ENCODE peak calls at places on chromosome 16, in four cellular contexts. X is RWPE1, M is GM10248, Q is iPS DF 19.7. Z is an unnamed sample.

GRCh38 chr16:3401719-3402397 is 843 bp downstream of the ZNF174 start:
- DNase-seq in X (peak), Q (no peak), M (peak), Z (no peak)

GRCh38 chr16:87198328-87198731 is 118.9 kb downstream of the C16orf95 start:
- DNase-seq in Q (no peak), M (no peak), X (no peak), Z (no peak)

GRCh38 chr16:46862555-46863447 is 21.4 kb upstream of the GPT2 start:
- DNase-seq in X (no peak), Q (no peak), M (no peak), Z (no peak)

GRCh38 chr16:57799619-57800212 is 2.6 kb downstream of the KIFC3 start:
- DNase-seq in Q (no peak), M (no peak), X (no peak), Z (no peak)

GRCh38 chr16:10521681-10522274 is 58.6 kb downstream of the EMP2 start:
- DNase-seq in M (peak), Q (no peak), X (peak), Z (no peak)

GRCh38 chr16:2952679-2953078 is 11.4 kb upstream of the KREMEN2 start:
- DNase-seq in Q (no peak), M (no peak), X (no peak), Z (no peak)

GRCh38 chr16:2686912-2687507 is 4.7 kb downstream of the KCTD5 start:
- DNase-seq in Q (no peak), X (no peak), M (peak), Z (no peak)

GRCh38 chr16:79776243-79776884 is 175.8 kb upstream of the MAF start:
- DNase-seq in M (no peak), X (no peak), Q (peak), Z (no peak)

GRCh38 chr16:23433261-23433920 is 19.6 kb downstream of the COG7 start:
- DNase-seq in M (no peak), X (no peak), Q (no peak), Z (no peak)

GRCh38 chr16:29806641-29807425 is 504 bp downstream of the MAZ start:
- DNase-seq in X (peak), M (peak), Q (no peak), Z (no peak)

GRCh38 chr16:30658731-30659506 is 688 bp downstream of the FBRS start:
- DNase-seq in Q (peak), M (peak), X (peak), Z (peak)

Z was measured in pulmonary artery endothelial cell.